ENCODE peak calls at places on chromosomes 6 and 20, in eight cellular contexts. One of them, this sample, is unnamed. For H3K4me1, the result is how much of the 10 kb centered on the place peaks cover.

GRCh38 chr20:50318709-50319108 is 128.1 kb downstream of the CEBPB start:
- DNase-seq in mesendoderm: no peak
- DNase-seq in colonic mucosa: no peak
- DNase-seq in neural progenitor cell: no peak
- DNase-seq in kidney: no peak
- DNase-seq in fibroblast of lung: peak
- DNase-seq in IMR-90: no peak
- DNase-seq in astrocyte: no peak
- DNase-seq in this sample: peak

GRCh38 chr6:136812174-136812573 is 10.2 kb upstream of the PEX7 start:
- DNase-seq in mesendoderm: no peak
- DNase-seq in colonic mucosa: no peak
- DNase-seq in neural progenitor cell: no peak
- DNase-seq in kidney: no peak
- DNase-seq in fibroblast of lung: peak
- DNase-seq in IMR-90: peak
- DNase-seq in astrocyte: peak
- DNase-seq in this sample: no peak

GRCh38 chr6:137793805-137794508 is 73.1 kb upstream of the TNFAIP3 start:
- DNase-seq in mesendoderm: peak
- DNase-seq in colonic mucosa: no peak
- DNase-seq in neural progenitor cell: no peak
- DNase-seq in kidney: no peak
- DNase-seq in fibroblast of lung: no peak
- DNase-seq in IMR-90: no peak
- DNase-seq in astrocyte: no peak
- DNase-seq in this sample: no peak

GRCh38 chr6:44431118-44431725 is 43.7 kb downstream of the CDC5L start:
- DNase-seq in mesendoderm: peak
- DNase-seq in colonic mucosa: peak
- DNase-seq in neural progenitor cell: peak
- DNase-seq in kidney: no peak
- DNase-seq in fibroblast of lung: peak
- DNase-seq in IMR-90: peak
- DNase-seq in astrocyte: peak
- DNase-seq in this sample: peak

GRCh38 chr6:129567374-129567773 is 142.6 kb downstream of the ARHGAP18 start:
- DNase-seq in mesendoderm: peak
- DNase-seq in colonic mucosa: peak
- DNase-seq in neural progenitor cell: peak
- DNase-seq in kidney: no peak
- DNase-seq in fibroblast of lung: no peak
- DNase-seq in IMR-90: no peak
- DNase-seq in astrocyte: no peak
- DNase-seq in this sample: peak

GRCh38 chr6:140480852-140481251 is 1106.4 kb upstream of the CITED2 start:
- DNase-seq in mesendoderm: no peak
- DNase-seq in colonic mucosa: no peak
- DNase-seq in neural progenitor cell: no peak
- DNase-seq in kidney: no peak
- DNase-seq in fibroblast of lung: peak
- DNase-seq in IMR-90: peak
- DNase-seq in astrocyte: peak
- DNase-seq in this sample: no peak

GRCh38 chr20:24870876-24871275 is 78.2 kb upstream of the CST7 start:
- DNase-seq in mesendoderm: no peak
- DNase-seq in colonic mucosa: no peak
- DNase-seq in neural progenitor cell: no peak
- DNase-seq in kidney: no peak
- DNase-seq in fibroblast of lung: no peak
- DNase-seq in IMR-90: no peak
- DNase-seq in astrocyte: no peak
- DNase-seq in this sample: no peak

GRCh38 chr6:170100046-170100445 is 190.8 kb downstream of the DLL1 start:
- DNase-seq in mesendoderm: no peak
- DNase-seq in colonic mucosa: no peak
- DNase-seq in neural progenitor cell: no peak
- DNase-seq in kidney: peak
- DNase-seq in fibroblast of lung: no peak
- DNase-seq in IMR-90: no peak
- DNase-seq in astrocyte: no peak
- DNase-seq in this sample: peak

GRCh38 chr6:150202404-150202803 is 59.6 kb downstream of the PPP1R14C start:
- DNase-seq in mesendoderm: no peak
- DNase-seq in colonic mucosa: peak
- DNase-seq in neural progenitor cell: no peak
- DNase-seq in kidney: no peak
- DNase-seq in fibroblast of lung: peak
- DNase-seq in IMR-90: no peak
- DNase-seq in astrocyte: peak
- DNase-seq in this sample: peak

GRCh38 chr6:167995302-167995701 is 2.2 kb upstream of the KIF25 start:
- DNase-seq in mesendoderm: no peak
- DNase-seq in colonic mucosa: peak
- DNase-seq in neural progenitor cell: no peak
- DNase-seq in kidney: no peak
- DNase-seq in fibroblast of lung: no peak
- DNase-seq in IMR-90: no peak
- DNase-seq in astrocyte: no peak
- DNase-seq in this sample: no peak

GRCh38 chr6:52576392-52577021 is 353 bp downstream of the TRAM2 start:
- DNase-seq in mesendoderm: peak
- DNase-seq in colonic mucosa: peak
- DNase-seq in neural progenitor cell: peak
- DNase-seq in kidney: peak
- DNase-seq in fibroblast of lung: peak
- DNase-seq in IMR-90: peak
- DNase-seq in astrocyte: peak
- DNase-seq in this sample: peak

GRCh38 chr6:168699631-168700315 is 258.8 kb downstream of the SMOC2 start:
- DNase-seq in mesendoderm: no peak
- DNase-seq in colonic mucosa: no peak
- DNase-seq in neural progenitor cell: no peak
- DNase-seq in kidney: peak
- DNase-seq in fibroblast of lung: no peak
- DNase-seq in IMR-90: no peak
- DNase-seq in astrocyte: no peak
- DNase-seq in this sample: no peak

GRCh38 chr6:161694995-161695394 is 421.1 kb upstream of the AGPAT4 start:
- DNase-seq in mesendoderm: peak
- DNase-seq in colonic mucosa: no peak
- DNase-seq in neural progenitor cell: peak
- DNase-seq in kidney: no peak
- DNase-seq in fibroblast of lung: peak
- DNase-seq in IMR-90: no peak
- DNase-seq in astrocyte: peak
- DNase-seq in this sample: peak

GRCh38 chr6:169859978-169860703 is 108.7 kb downstream of the ERMARD start:
- DNase-seq in mesendoderm: no peak
- DNase-seq in colonic mucosa: peak
- DNase-seq in neural progenitor cell: no peak
- DNase-seq in kidney: no peak
- DNase-seq in fibroblast of lung: no peak
- DNase-seq in IMR-90: no peak
- DNase-seq in astrocyte: no peak
- DNase-seq in this sample: no peak

GRCh38 chr6:24064106-24064505 is 61.9 kb upstream of the NRSN1 start:
- DNase-seq in mesendoderm: peak
- DNase-seq in colonic mucosa: no peak
- DNase-seq in neural progenitor cell: peak
- DNase-seq in kidney: no peak
- DNase-seq in fibroblast of lung: peak
- DNase-seq in IMR-90: no peak
- DNase-seq in astrocyte: no peak
- DNase-seq in this sample: peak

GRCh38 chr6:135054238-135054574 is 416 bp downstream of the HBS1L start:
- DNase-seq in mesendoderm: no peak
- DNase-seq in colonic mucosa: no peak
- DNase-seq in neural progenitor cell: peak
- DNase-seq in kidney: no peak
- DNase-seq in fibroblast of lung: peak
- DNase-seq in IMR-90: peak
- DNase-seq in astrocyte: no peak
- DNase-seq in this sample: no peak

GRCh38 chr20:36847009-36847709 is 28.8 kb upstream of the TLDC2 start:
- DNase-seq in mesendoderm: peak
- DNase-seq in colonic mucosa: no peak
- DNase-seq in neural progenitor cell: peak
- DNase-seq in kidney: no peak
- DNase-seq in fibroblast of lung: peak
- DNase-seq in IMR-90: peak
- DNase-seq in astrocyte: peak
- DNase-seq in this sample: peak

GRCh38 chr20:62727584-62728027 is 19.0 kb downstream of the NTSR1 start:
- DNase-seq in mesendoderm: no peak
- DNase-seq in colonic mucosa: no peak
- DNase-seq in neural progenitor cell: no peak
- DNase-seq in kidney: peak
- DNase-seq in fibroblast of lung: no peak
- DNase-seq in IMR-90: no peak
- DNase-seq in astrocyte: no peak
- DNase-seq in this sample: no peak

GRCh38 chr20:34904202-34904621 is 27.8 kb downstream of the ACSS2 start:
- DNase-seq in mesendoderm: no peak
- DNase-seq in colonic mucosa: no peak
- DNase-seq in neural progenitor cell: no peak
- DNase-seq in kidney: no peak
- DNase-seq in fibroblast of lung: no peak
- DNase-seq in IMR-90: no peak
- DNase-seq in astrocyte: no peak
- DNase-seq in this sample: no peak

DNA sequence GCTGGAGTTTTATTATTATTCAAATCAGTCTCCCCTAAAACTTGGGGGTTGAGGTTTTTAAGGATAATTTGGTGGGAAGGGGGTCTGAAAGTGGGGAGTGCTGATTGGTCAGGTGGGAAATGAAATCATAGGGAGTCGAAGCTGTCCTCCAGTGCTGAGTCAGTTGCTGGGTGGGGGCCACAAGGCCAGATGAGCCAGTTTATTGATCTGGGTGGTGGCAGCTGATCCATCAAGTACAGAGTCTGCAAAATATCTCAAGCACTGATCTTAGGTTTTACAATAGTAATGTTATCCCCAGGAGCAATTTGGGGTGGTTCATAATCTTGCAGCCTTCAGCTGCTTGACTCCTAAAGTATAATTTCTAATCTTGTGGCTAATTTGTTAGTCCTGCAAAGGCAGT is 146.0 kb upstream of the SPACA1 start:
- DNase-seq in mesendoderm: no peak
- DNase-seq in colonic mucosa: no peak
- DNase-seq in neural progenitor cell: no peak
- DNase-seq in kidney: no peak
- DNase-seq in fibroblast of lung: no peak
- DNase-seq in IMR-90: no peak
- DNase-seq in astrocyte: no peak
- DNase-seq in this sample: no peak
- H3K27ac ChIP-seq in mesendoderm: no peak
- H3K27ac ChIP-seq in colonic mucosa: no peak
- H3K27ac ChIP-seq in neural progenitor cell: no peak
- H3K27ac ChIP-seq in kidney: no peak
- H3K27ac ChIP-seq in fibroblast of lung: no peak
- H3K27ac ChIP-seq in IMR-90: no peak
- H3K27ac ChIP-seq in astrocyte: no peak
- H3K27ac ChIP-seq in this sample: no peak

GRCh38 chr20:33686008-33686983 is at the start of gene E2F1:
- DNase-seq in mesendoderm: peak
- DNase-seq in colonic mucosa: peak
- DNase-seq in neural progenitor cell: peak
- DNase-seq in kidney: peak
- DNase-seq in fibroblast of lung: peak
- DNase-seq in IMR-90: peak
- DNase-seq in astrocyte: peak
- DNase-seq in this sample: peak

GRCh38 chr20:33687993-33688937 is 2.1 kb upstream of the E2F1 start:
- DNase-seq in mesendoderm: no peak
- DNase-seq in colonic mucosa: no peak
- DNase-seq in neural progenitor cell: no peak
- DNase-seq in kidney: no peak
- DNase-seq in fibroblast of lung: peak
- DNase-seq in IMR-90: no peak
- DNase-seq in astrocyte: no peak
- DNase-seq in this sample: no peak

GRCh38 chr20:33685328-33686007 is 717 bp downstream of the E2F1 start:
- DNase-seq in mesendoderm: peak
- DNase-seq in colonic mucosa: peak
- DNase-seq in neural progenitor cell: peak
- DNase-seq in kidney: no peak
- DNase-seq in fibroblast of lung: no peak
- DNase-seq in IMR-90: no peak
- DNase-seq in astrocyte: no peak
- DNase-seq in this sample: peak

GRCh38 chr20:33687370-33687915 is 1.3 kb upstream of the E2F1 start:
- DNase-seq in mesendoderm: no peak
- DNase-seq in colonic mucosa: no peak
- DNase-seq in neural progenitor cell: no peak
- DNase-seq in kidney: no peak
- DNase-seq in fibroblast of lung: peak
- DNase-seq in IMR-90: no peak
- DNase-seq in astrocyte: no peak
- DNase-seq in this sample: no peak

GRCh38 chr20:33686984-33687366 is 790 bp upstream of the E2F1 start:
- DNase-seq in mesendoderm: no peak
- DNase-seq in colonic mucosa: no peak
- DNase-seq in neural progenitor cell: no peak
- DNase-seq in kidney: no peak
- DNase-seq in fibroblast of lung: no peak
- DNase-seq in IMR-90: no peak
- DNase-seq in astrocyte: no peak
- DNase-seq in this sample: no peak
- H3K9ac ChIP-seq in mesendoderm: peak
- H3K9ac ChIP-seq in colonic mucosa: no peak
- H3K9ac ChIP-seq in neural progenitor cell: no peak
- H3K9ac ChIP-seq in kidney: no peak
- H3K9ac ChIP-seq in fibroblast of lung: no peak
- H3K9ac ChIP-seq in IMR-90: no peak
- H3K9ac ChIP-seq in astrocyte: peak
- H3K9ac ChIP-seq in this sample: no peak

GRCh38 chr6:14276066-14276465 is 158.5 kb downstream of the CD83 start:
- DNase-seq in mesendoderm: no peak
- DNase-seq in colonic mucosa: no peak
- DNase-seq in neural progenitor cell: no peak
- DNase-seq in kidney: no peak
- DNase-seq in fibroblast of lung: no peak
- DNase-seq in IMR-90: no peak
- DNase-seq in astrocyte: no peak
- DNase-seq in this sample: peak
- H3K4me1 ChIP-seq in mesendoderm: under half
- H3K4me1 ChIP-seq in colonic mucosa: under half
- H3K4me1 ChIP-seq in neural progenitor cell: under half
- H3K4me1 ChIP-seq in kidney: under half
- H3K4me1 ChIP-seq in fibroblast of lung: under half
- H3K4me1 ChIP-seq in IMR-90: under half
- H3K4me1 ChIP-seq in astrocyte: under half
- H3K4me1 ChIP-seq in this sample: under half

DNA sequence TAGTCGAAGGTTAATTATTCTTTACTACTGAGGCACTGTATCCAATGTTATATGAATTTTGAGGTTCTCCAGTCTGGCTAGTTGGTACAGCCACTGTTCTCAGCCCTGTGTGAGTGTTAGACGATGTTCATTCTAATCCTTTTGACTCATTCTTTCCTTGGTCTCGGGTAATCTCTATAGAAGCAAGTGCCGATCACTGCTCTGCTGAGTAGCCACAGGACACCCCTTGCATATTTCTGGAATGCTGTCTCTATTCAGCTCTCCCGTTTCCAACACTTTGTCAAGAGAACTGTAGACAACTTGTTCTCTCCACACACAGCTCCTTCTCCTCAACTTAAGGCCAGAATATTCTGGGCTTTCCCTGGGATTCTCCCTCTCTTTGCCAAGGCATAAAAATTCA is 42.4 kb upstream of the PLCB1 start:
- DNase-seq in mesendoderm: peak
- DNase-seq in colonic mucosa: no peak
- DNase-seq in neural progenitor cell: peak
- DNase-seq in kidney: no peak
- DNase-seq in fibroblast of lung: peak
- DNase-seq in IMR-90: no peak
- DNase-seq in astrocyte: no peak
- DNase-seq in this sample: no peak
- H3K27ac ChIP-seq in mesendoderm: no peak
- H3K27ac ChIP-seq in colonic mucosa: no peak
- H3K27ac ChIP-seq in neural progenitor cell: no peak
- H3K27ac ChIP-seq in kidney: no peak
- H3K27ac ChIP-seq in fibroblast of lung: no peak
- H3K27ac ChIP-seq in IMR-90: no peak
- H3K27ac ChIP-seq in astrocyte: no peak
- H3K27ac ChIP-seq in this sample: peak